ENCODE peak calls at places on chromosomes 3 and 15, in eight cellular contexts. G is cardiac fibroblast, T is right lobe of liver, M is dorsolateral prefrontal cortex, Y is tibial artery, A is neural crest cell, L is testis, O is foreskin keratinocyte. F is an unnamed sample.

GRCh38 chr3:174440741-174441587 is 418.2 kb upstream of the NAALADL2 start:
- DNase-seq in T (peak), M (peak), O (peak), Y (peak), A (peak), G (peak), L (peak), F (peak)

GRCh38 chr3:159319156-159319555 is 517.3 kb downstream of the MFSD1 start:
- DNase-seq in L (no peak), O (no peak), M (no peak), Y (no peak), G (no peak), T (no peak), A (no peak), F (no peak)

GRCh38 chr3:14440531-14441239 is 38.3 kb downstream of the SLC6A6 start:
- DNase-seq in Y (no peak), T (no peak), G (peak), M (peak), L (no peak), O (no peak), A (peak), F (no peak)

GRCh38 chr3:171774516-171774915 is 35.8 kb downstream of the PLD1 start:
- DNase-seq in G (no peak), L (no peak), O (no peak), M (peak), T (no peak), A (no peak), Y (no peak), F (no peak)

GRCh38 chr3:69121950-69122349 is 445 bp downstream of the LMOD3 start:
- DNase-seq in M (no peak), O (no peak), Y (no peak), T (no peak), L (no peak), A (no peak), G (no peak), F (no peak)

GRCh38 chr3:79001255-79001654 is 766.5 kb downstream of the ROBO1 start:
- DNase-seq in Y (no peak), A (no peak), G (no peak), L (no peak), O (no peak), T (no peak), M (no peak), F (no peak)

GRCh38 chr3:52054689-52055511 is 1.5 kb downstream of the DUSP7 start:
- DNase-seq in Y (no peak), A (peak), O (no peak), G (no peak), M (no peak), L (no peak), T (no peak), F (no peak)

GRCh38 chr3:154247806-154248480 is 76.3 kb downstream of the DHX36 start:
- DNase-seq in O (no peak), M (no peak), A (peak), Y (no peak), G (no peak), T (no peak), L (no peak), F (no peak)

GRCh38 chr3:190696777-190697501 is 165.6 kb downstream of the GMNC start:
- DNase-seq in O (no peak), G (peak), T (no peak), A (peak), Y (no peak), L (no peak), M (no peak), F (no peak)

GRCh38 chr3:16808393-16809107 is 76.2 kb upstream of the PLCL2 start:
- DNase-seq in T (no peak), G (peak), M (no peak), L (no peak), Y (no peak), A (no peak), O (no peak), F (no peak)

GRCh38 chr15:57160823-57161560 is 215.3 kb upstream of the CGNL1 start:
- DNase-seq in A (no peak), G (no peak), L (no peak), Y (no peak), T (no peak), M (no peak), O (no peak), F (no peak)

GRCh38 chr15:57158997-57159668 is 217.2 kb upstream of the CGNL1 start:
- DNase-seq in O (no peak), T (no peak), G (no peak), L (no peak), A (no peak), M (no peak), Y (no peak), F (no peak)

GRCh38 chr15:57156210-57156887 is 220.0 kb upstream of the CGNL1 start:
- DNase-seq in L (no peak), M (no peak), Y (no peak), G (peak), A (no peak), T (peak), O (no peak), F (peak)

GRCh38 chr15:57158589-57158988 is 217.7 kb upstream of the CGNL1 start:
- DNase-seq in L (no peak), T (no peak), Y (no peak), A (no peak), G (peak), O (peak), M (peak), F (no peak)

GRCh38 chr15:57159767-57160166 is 216.5 kb upstream of the CGNL1 start:
- DNase-seq in T (no peak), L (no peak), O (no peak), A (no peak), M (no peak), Y (no peak), G (no peak), F (no peak)
- TF ChIP-seq CTCF in T (no peak), L (no peak), O (no peak), A (no peak), M (no peak), Y (no peak), G (no peak), F (no peak)

GRCh38 chr3:10992017-10992945 is at the start of gene SLC6A1:
- DNase-seq in L (peak), O (no peak), A (no peak), T (peak), G (peak), M (peak), Y (no peak), F (peak)
- TF ChIP-seq CTCF in L (no peak), O (peak), A (peak), T (no peak), G (no peak), M (peak), Y (no peak), F (no peak)

GRCh38 chr3:100776736-100777135 is 67.4 kb downstream of the TFG start:
- DNase-seq in Y (no peak), L (no peak), T (no peak), O (no peak), A (no peak), M (no peak), G (no peak), F (no peak)
- TF ChIP-seq CTCF in Y (no peak), L (no peak), T (no peak), O (no peak), A (no peak), M (no peak), G (no peak), F (no peak)

DNA sequence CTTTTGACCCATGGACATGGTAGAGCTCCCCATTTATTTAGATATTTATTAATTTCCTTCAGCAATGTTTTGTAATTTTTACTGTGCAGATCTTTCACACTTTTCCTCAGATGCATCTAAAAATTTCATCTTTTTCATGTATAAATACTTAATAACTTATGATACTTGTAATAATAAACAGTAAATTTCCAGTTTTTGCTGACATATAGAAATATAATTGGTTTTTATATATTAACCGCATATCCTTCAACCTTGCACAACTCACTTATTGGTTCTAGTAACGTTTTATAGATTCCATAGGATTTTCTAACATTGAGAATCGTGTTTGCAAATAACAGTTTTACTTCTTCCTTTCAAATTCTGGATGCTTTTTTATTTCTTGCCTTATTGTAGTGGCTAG is 3.5 kb upstream of the ZNF621 start:
- DNase-seq in L (no peak), O (no peak), G (no peak), T (no peak), Y (no peak), M (no peak), A (no peak), F (no peak)
- TF ChIP-seq CTCF in L (no peak), O (no peak), G (no peak), T (no peak), Y (no peak), M (no peak), A (no peak), F (no peak)

GRCh38 chr3:113844622-113845222 is 6.1 kb downstream of the GRAMD1C start:
- DNase-seq in G (peak), O (no peak), L (no peak), T (no peak), Y (no peak), A (no peak), M (no peak), F (no peak)
- TF ChIP-seq CTCF in G (peak), O (peak), L (peak), T (peak), Y (peak), A (peak), M (peak), F (peak)

GRCh38 chr3:126133606-126134005 is 46.8 kb downstream of the ALDH1L1 start:
- DNase-seq in O (no peak), T (peak), G (no peak), Y (peak), M (peak), A (no peak), L (peak), F (peak)

GRCh38 chr3:126131881-126132750 is 48.2 kb upstream of the SLC41A3 start:
- DNase-seq in T (peak), Y (peak), O (no peak), M (peak), L (peak), G (no peak), A (no peak), F (peak)

GRCh38 chr3:126130981-126131750 is 47.2 kb upstream of the SLC41A3 start:
- DNase-seq in A (no peak), L (peak), M (peak), Y (peak), O (no peak), G (no peak), T (peak), F (peak)

GRCh38 chr3:126134219-126134975 is 46.0 kb downstream of the ALDH1L1 start:
- DNase-seq in O (no peak), Y (peak), G (peak), M (peak), T (peak), L (peak), A (peak), F (peak)

DNA sequence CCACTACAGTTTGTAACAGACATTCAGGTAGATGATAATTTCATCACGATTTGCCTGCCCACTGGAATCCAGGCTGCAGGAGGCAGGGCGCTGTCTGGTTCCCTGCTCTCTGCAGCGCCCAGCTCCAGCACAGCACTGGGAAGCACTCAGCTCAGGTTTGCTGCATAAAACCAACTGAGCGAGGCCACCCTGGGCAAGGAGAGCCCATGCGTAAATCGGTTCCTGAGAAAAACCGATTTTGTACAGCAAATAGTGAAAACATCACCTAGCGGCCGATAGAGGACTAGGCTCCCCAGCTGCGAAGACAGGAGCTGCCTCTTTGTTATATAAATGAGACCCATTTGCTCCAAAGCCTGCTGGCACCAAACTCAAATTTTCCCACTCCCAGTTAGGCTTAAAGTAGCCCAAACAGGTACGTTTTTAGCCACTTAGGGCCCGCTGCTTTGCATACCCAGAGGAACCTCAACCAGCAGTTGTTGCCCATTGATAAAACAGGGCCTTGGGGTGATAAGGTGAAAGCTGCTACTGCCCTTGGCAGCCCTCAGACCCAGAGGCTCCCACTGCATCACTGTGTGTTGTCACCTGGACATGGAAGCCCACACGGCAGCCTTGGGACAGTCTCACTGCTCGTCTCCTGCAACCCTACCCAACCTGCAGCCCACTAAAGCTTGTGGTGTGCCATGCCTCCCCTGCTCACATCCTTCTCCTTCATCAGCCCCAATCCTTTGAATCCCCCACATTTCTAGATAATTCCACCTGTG is 47.5 kb downstream of the ALDH1L1 start:
- DNase-seq in L (peak), G (peak), T (peak), O (no peak), A (no peak), M (peak), Y (peak), F (no peak)
- TF ChIP-seq CTCF in L (no peak), G (peak), T (no peak), O (peak), A (peak), M (no peak), Y (no peak), F (no peak)

DNA sequence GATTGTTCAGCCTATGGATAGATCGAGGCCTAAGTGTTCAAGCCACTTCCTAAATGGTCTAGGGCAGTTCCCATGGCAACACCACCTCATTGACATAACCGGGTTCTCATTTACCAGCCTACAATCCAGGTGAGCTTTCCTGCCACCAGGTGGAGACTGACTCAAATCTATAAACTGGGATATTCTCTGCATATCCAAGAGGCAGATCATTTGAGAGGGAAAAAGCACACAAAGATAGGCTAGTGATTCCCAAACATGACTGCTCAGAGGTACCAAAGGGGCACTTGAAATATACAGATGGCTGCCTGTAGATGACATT is 141.3 kb upstream of the PROK2 start:
- DNase-seq in M (no peak), O (peak), G (peak), A (no peak), L (no peak), Y (no peak), T (peak), F (no peak)
- TF ChIP-seq CTCF in M (peak), O (peak), G (no peak), A (peak), L (peak), Y (no peak), T (peak), F (no peak)

DNA sequence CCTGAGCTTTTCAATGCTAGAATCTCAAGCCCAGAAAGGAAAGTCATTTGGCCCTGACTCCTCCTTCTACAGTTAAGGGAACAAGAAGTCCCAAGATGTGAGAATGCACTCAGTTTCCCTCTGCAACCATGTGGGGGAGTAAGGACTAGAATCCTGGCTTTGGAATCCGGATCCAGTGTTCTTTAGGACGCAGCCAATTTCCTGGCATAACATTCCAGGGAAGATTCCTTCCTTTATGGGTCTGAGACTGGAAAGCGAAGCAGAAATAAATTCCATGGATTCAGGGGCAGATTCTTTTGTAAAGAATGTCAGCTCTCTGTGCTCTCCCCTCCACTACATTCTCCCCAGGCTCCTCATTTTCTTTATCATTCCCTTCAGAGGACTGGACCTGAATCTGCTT is 151.8 kb upstream of the SOX14 start:
- DNase-seq in M (no peak), G (no peak), A (no peak), O (no peak), T (no peak), L (no peak), Y (no peak), F (no peak)
- TF ChIP-seq CTCF in M (no peak), G (no peak), A (no peak), O (no peak), T (no peak), L (no peak), Y (no peak), F (no peak)

DNA sequence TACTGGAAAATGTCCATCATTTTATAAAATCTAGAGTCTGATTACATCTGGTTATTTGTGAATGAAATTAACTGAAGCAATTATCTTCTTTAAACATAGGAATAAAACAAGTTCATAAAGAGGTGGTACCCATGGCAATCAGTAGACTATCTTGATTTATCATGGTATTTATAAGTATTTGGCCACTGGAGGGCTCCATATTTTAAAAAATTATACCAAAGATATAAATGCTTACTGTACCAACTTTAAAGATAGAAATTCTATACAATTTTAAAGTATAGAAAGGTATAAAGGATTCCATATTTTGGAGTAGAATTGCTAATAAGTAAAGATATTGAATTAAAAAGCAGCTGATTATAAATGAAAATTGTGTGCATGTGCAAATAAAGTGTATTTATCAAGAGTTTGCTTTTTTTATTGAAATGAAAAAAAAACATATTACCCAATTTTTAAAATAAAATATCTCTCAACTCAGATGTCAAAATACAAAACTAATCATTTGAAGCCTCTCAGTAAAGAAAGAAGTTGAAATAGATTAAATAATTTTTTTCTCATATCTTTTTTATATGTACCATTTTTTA is 105.3 kb downstream of the BBX start:
- DNase-seq in G (no peak), T (no peak), L (no peak), Y (no peak), M (no peak), A (no peak), O (no peak), F (no peak)
- TF ChIP-seq CTCF in G (peak), T (no peak), L (no peak), Y (no peak), M (no peak), A (peak), O (peak), F (peak)

GRCh38 chr3:46864051-46864881 is 1.0 kb upstream of the MYL3 start:
- DNase-seq in A (no peak), G (no peak), L (no peak), M (no peak), T (no peak), O (no peak), Y (no peak), F (no peak)

GRCh38 chr3:46866720-46867549 is 3.7 kb upstream of the MYL3 start:
- DNase-seq in O (no peak), G (peak), L (peak), M (peak), Y (peak), A (peak), T (peak), F (peak)

GRCh38 chr3:46866032-46866595 is 2.9 kb upstream of the MYL3 start:
- DNase-seq in O (no peak), G (no peak), L (no peak), T (no peak), Y (no peak), A (no peak), M (no peak), F (no peak)

GRCh38 chr3:46865034-46865507 is 1.8 kb upstream of the MYL3 start:
- DNase-seq in G (peak), Y (no peak), M (no peak), O (no peak), T (no peak), L (no peak), A (no peak), F (peak)

GRCh38 chr3:46865546-46865945 is 2.3 kb upstream of the MYL3 start:
- DNase-seq in T (no peak), G (no peak), A (no peak), M (no peak), L (no peak), O (no peak), Y (no peak), F (no peak)
- TF ChIP-seq CTCF in T (no peak), G (no peak), A (no peak), M (no peak), L (no peak), O (no peak), Y (no peak), F (no peak)

F was measured in adrenal gland.